ENCODE peak calls at places on chromosomes 1 and 21, in five cellular contexts. T is dorsolateral prefrontal cortex, R is K562, I is OCI-LY7, S is adrenal gland. P is an unnamed sample.

GRCh38 chr1:215475719-215476525 is 91.2 kb upstream of the KCTD3 start:
- DNase-seq in I (no peak), T (no peak), R (no peak), S (peak; percentile 29), P (peak; percentile 33)

GRCh38 chr21:44696572-44696971 is 400 bp upstream of the KRTAP10-12 start:
- DNase-seq in T (no peak), S (no peak), R (no peak), I (no peak), P (no peak)

GRCh38 chr1:58813361-58813760 is 29.5 kb upstream of the JUN start:
- DNase-seq in R (no peak), I (no peak), S (no peak), T (no peak), P (no peak)

GRCh38 chr1:174077755-174078490 is 55.8 kb upstream of the RC3H1 start:
- DNase-seq in T (no peak), R (no peak), I (no peak), S (no peak), P (no peak)

GRCh38 chr1:165807613-165808012 is 19.8 kb upstream of the UCK2 start:
- DNase-seq in R (no peak), T (no peak), I (no peak), S (no peak), P (no peak)

GRCh38 chr1:26541816-26542711 is 12.5 kb downstream of the RPS6KA1 start:
- DNase-seq in T (peak; percentile 71), R (peak; percentile 91), I (peak; percentile 95), S (peak; percentile 95), P (peak; percentile 96)

GRCh38 chr1:167462341-167462740 is 56.0 kb downstream of the CD247 start:
- DNase-seq in T (no peak), R (no peak), I (no peak), S (no peak), P (no peak)

GRCh38 chr1:58997637-58998036 is 213.8 kb upstream of the JUN start:
- DNase-seq in R (no peak), T (no peak), I (no peak), S (no peak), P (no peak)

GRCh38 chr1:155253797-155254196 is 1.5 kb downstream of the ENTREP3 start:
- DNase-seq in R (no peak), S (no peak), T (no peak), I (no peak), P (peak; percentile 44)

GRCh38 chr1:230067871-230068814 is 1.1 kb downstream of the GALNT2 start:
- DNase-seq in S (peak; percentile 44), T (no peak), R (peak; percentile 47), I (peak; percentile 38), P (peak; percentile 33)

GRCh38 chr1:156119503-156120209 is 5.1 kb downstream of the LMNA start:
- DNase-seq in R (peak; percentile 73), I (peak; percentile 21), S (peak; percentile 77), T (peak; percentile 64), P (peak; percentile 77)

GRCh38 chr1:154276797-154277196 is 4.4 kb downstream of the HAX1 start:
- DNase-seq in S (no peak), R (no peak), I (peak; percentile 17), T (no peak), P (no peak)

GRCh38 chr1:94033849-94034248 is 87.1 kb downstream of the ABCA4 start:
- DNase-seq in R (no peak), T (no peak), I (no peak), S (no peak), P (no peak)

GRCh38 chr1:7549277-7549676 is 221.8 kb upstream of the VAMP3 start:
- DNase-seq in R (no peak), T (no peak), S (no peak), I (no peak), P (peak; percentile 87)

GRCh38 chr1:94098585-94099111 is 22.3 kb downstream of the ABCA4 start:
- DNase-seq in R (no peak), I (no peak), T (no peak), S (no peak), P (no peak)

GRCh38 chr1:213723187-213723586 is 264.6 kb upstream of the PROX1 start:
- DNase-seq in I (no peak), R (no peak), S (no peak), T (no peak), P (no peak)

GRCh38 chr1:56002272-56002671 is 577.1 kb downstream of the PLPP3 start:
- DNase-seq in I (no peak), S (no peak), R (no peak), T (no peak), P (no peak)

GRCh38 chr1:8818325-8818775 is 910 bp upstream of the RERE start:
- DNase-seq in T (no peak), I (no peak), S (peak; percentile 87), R (no peak), P (peak; percentile 93)

GRCh38 chr1:46480959-46481646 is 8.5 kb upstream of the DMBX1 start:
- DNase-seq in T (no peak), S (peak; percentile 7), I (no peak), R (peak; percentile 57), P (no peak)

GRCh38 chr1:29524285-29525065 is 288.2 kb downstream of the PTPRU start:
- DNase-seq in I (no peak), T (no peak), S (no peak), R (no peak), P (no peak)

GRCh38 chr21:33367309-33367973 is 35.8 kb upstream of the IFNGR2 start:
- DNase-seq in S (no peak), T (no peak), R (no peak), I (peak; percentile 47), P (peak; percentile 51)

GRCh38 chr1:68111804-68112436 is 61.5 kb upstream of the DIRAS3 start:
- DNase-seq in T (peak; percentile 79), S (peak; percentile 84), R (no peak), I (no peak), P (peak; percentile 69)

GRCh38 chr1:201531551-201532425 is 7.1 kb upstream of the NAV1 start:
- DNase-seq in I (no peak), S (no peak), T (no peak), R (no peak), P (no peak)

GRCh38 chr1:55970711-55971110 is 608.7 kb downstream of the PLPP3 start:
- DNase-seq in R (no peak), T (no peak), S (no peak), I (no peak), P (no peak)

GRCh38 chr1:22333516-22334121 is 118.0 kb upstream of the ZBTB40 start:
- DNase-seq in T (no peak), I (no peak), R (no peak), S (no peak), P (no peak)

GRCh38 chr21:33357177-33357576 is 32.4 kb downstream of the IFNAR1 start:
- DNase-seq in S (no peak), I (no peak), T (no peak), R (no peak), P (no peak)

GRCh38 chr1:67838180-67838912 is 5.1 kb upstream of the GNG12 start:
- DNase-seq in T (no peak), R (no peak), S (peak; percentile 80), I (no peak), P (peak; percentile 60)

GRCh38 chr1:218299416-218299815 is 14.3 kb downstream of the RRP15 start:
- DNase-seq in R (peak; percentile 25), S (no peak), I (peak; percentile 30), T (no peak), P (peak; percentile 60)
- TF ChIP-seq CTCF in R (peak; percentile 80), S (peak; percentile 44), I (peak; percentile 77), T (peak; percentile 39), P (peak; percentile 54)

GRCh38 chr1:28160677-28161328 is 15.7 kb downstream of the PTAFR start:
- DNase-seq in I (no peak), R (no peak), T (no peak), S (peak; percentile 42), P (peak; percentile 70)

GRCh38 chr1:28155628-28156027 is 20.9 kb downstream of the PTAFR start:
- DNase-seq in S (no peak), I (no peak), T (no peak), R (no peak), P (no peak)

GRCh38 chr1:28156821-28157220 is 19.7 kb downstream of the PTAFR start:
- DNase-seq in R (no peak), S (peak; percentile 43), T (no peak), I (no peak), P (no peak)

GRCh38 chr1:28159243-28159642 is 17.2 kb downstream of the PTAFR start:
- DNase-seq in S (no peak), R (no peak), T (no peak), I (no peak), P (no peak)

GRCh38 chr1:28157901-28158300 is 18.6 kb downstream of the PTAFR start:
- DNase-seq in T (no peak), R (no peak), S (no peak), I (no peak), P (peak; percentile 73)
- H3K4me3 ChIP-seq in T (no peak overlapping the region), R (no peak overlapping the region), S (no peak overlapping the region), I (no peak overlapping the region), P (no peak overlapping the region)

GRCh38 chr1:79592707-79593106 is 586.2 kb upstream of the ADGRL4 start:
- DNase-seq in T (no peak), R (no peak), I (no peak), S (no peak), P (no peak)

GRCh38 chr1:79588719-79589118 is 582.2 kb upstream of the ADGRL4 start:
- DNase-seq in I (no peak), R (no peak), T (no peak), S (no peak), P (no peak)

GRCh38 chr1:79587229-79587628 is 580.7 kb upstream of the ADGRL4 start:
- DNase-seq in I (no peak), T (no peak), S (no peak), R (no peak), P (no peak)
- TF ChIP-seq CTCF in I (no peak), T (no peak), S (no peak), R (no peak), P (no peak)

DNA sequence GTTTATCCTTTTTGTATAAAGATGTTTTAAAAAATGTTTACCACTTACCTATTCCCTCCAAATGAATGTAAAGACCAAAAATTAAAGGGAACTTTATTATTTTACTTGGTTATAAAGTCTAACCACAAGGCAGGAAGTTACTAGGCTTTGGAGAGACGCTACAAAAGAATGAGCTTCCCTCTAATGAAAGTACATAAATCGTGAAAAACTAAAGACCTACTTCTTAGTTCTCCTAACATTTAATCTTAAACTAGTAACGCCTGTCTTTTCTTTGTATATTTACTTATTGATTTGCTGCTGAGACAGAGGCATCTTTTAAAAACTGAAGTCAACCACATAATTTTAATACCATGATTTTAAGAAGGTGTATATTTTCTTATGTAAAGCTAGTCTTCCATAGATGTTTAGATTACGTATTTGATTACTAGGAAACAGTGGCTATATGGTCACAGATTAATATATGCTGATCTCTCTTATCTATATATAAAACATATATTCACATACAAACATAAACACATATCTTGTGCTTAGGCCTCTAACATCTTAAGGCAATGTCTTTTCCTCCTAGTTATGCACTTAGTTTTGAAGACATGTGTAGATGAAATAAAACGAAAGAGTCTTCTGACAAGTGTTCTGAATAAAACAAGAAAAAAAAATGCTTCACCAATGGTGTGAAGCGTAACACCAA is 466.9 kb downstream of the USP25 start:
- DNase-seq in S (no peak), I (no peak), T (no peak), R (no peak), P (no peak)
- H3K4me3 ChIP-seq in S (peak overlapping the region; percentile 56), I (no peak overlapping the region), T (peak overlapping the region; percentile 68), R (no peak overlapping the region), P (peak overlapping the region; percentile 53)

DNA sequence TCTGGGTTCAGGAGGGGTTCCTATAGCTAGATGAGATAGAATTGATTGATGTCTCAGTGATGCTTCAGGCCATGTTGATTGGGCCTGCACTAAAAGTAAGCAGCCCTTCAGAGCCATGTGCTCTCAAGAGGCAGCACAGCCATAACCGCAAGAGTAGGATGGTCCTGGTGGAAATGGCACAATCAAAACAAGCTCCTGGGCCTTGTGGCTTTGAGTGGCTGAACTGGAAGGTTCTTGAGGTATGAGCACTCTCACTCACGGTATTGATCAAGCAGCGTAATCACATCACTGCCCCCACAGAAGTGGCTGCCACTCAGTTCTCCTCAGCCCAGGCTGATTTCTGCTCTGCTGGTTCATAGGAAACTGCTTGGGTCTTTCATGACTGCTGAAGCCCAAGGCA is 76.0 kb downstream of the DDR2 start:
- DNase-seq in S (no peak), T (no peak), I (no peak), R (no peak), P (no peak)
- TF ChIP-seq CTCF in S (no peak), T (no peak), I (no peak), R (no peak), P (no peak)